ENCODE peak calls at places on chromosomes 11 and 22, in five cellular contexts. L, E, U, I and Q are unnamed samples.

GRCh38 chr22:26547426-26547825 is 35.2 kb upstream of the TFIP11 start:
- DNase-seq in L (no peak), E (no peak), U (no peak), I (peak; percentile 37), Q (no peak)

GRCh38 chr11:131688056-131688693 is 317.8 kb downstream of the NTM start:
- DNase-seq in L (peak; percentile 28), E (no peak), U (no peak), I (peak; percentile 73), Q (no peak)

GRCh38 chr11:65417221-65417701 is 5.3 kb upstream of the NEAT1 start:
- DNase-seq in L (no peak), E (peak; percentile 33), U (peak; percentile 73), I (peak; percentile 68), Q (no peak)

GRCh38 chr22:45246060-45246985 is 5.6 kb upstream of the KIAA0930 start:
- DNase-seq in L (peak; percentile 91), E (no peak), U (peak; percentile 78), I (no peak), Q (peak; percentile 93)

GRCh38 chr22:41910599-41911291 is 4.1 kb downstream of the SHISA8 start:
- DNase-seq in L (no peak), E (peak; percentile 42), U (no peak), I (peak; percentile 60), Q (no peak)

GRCh38 chr11:65542738-65543390 is 15.3 kb downstream of the LTBP3 start:
- DNase-seq in L (no peak), E (no peak), U (no peak), I (no peak), Q (no peak)

GRCh38 chr11:2699531-2700414 is at the start of gene KCNQ1OT1:
- DNase-seq in L (peak; percentile 97), E (peak; percentile 85), U (peak; percentile 94), I (peak; percentile 85), Q (peak; percentile 88)

GRCh38 chr11:130749216-130749615 is 167.1 kb downstream of the SNX19 start:
- DNase-seq in L (no peak), E (no peak), U (no peak), I (no peak), Q (no peak)

GRCh38 chr22:37229012-37229804 is 14.9 kb downstream of the RAC2 start:
- DNase-seq in L (peak; percentile 66), E (peak; percentile 47), U (peak; percentile 48), I (peak; percentile 59), Q (peak; percentile 78)

GRCh38 chr11:3836903-3837302 is 3.9 kb downstream of the RHOG start:
- DNase-seq in L (no peak), E (peak; percentile 50), U (peak; percentile 79), I (peak; percentile 66), Q (no peak)

GRCh38 chr11:84714316-84714780 is 912.8 kb downstream of the DLG2 start:
- DNase-seq in L (peak; percentile 59), E (peak; percentile 24), U (peak; percentile 61), I (peak; percentile 67), Q (peak; percentile 73)

GRCh38 chr11:76577199-76577920 is 93.2 kb downstream of the LRRC32 start:
- DNase-seq in L (peak; percentile 71), E (no peak), U (peak; percentile 86), I (no peak), Q (peak; percentile 97)

GRCh38 chr22:48947636-48948035 is 880.0 kb downstream of the BRD1 start:
- DNase-seq in L (no peak), E (no peak), U (no peak), I (no peak), Q (no peak)

GRCh38 chr22:38513063-38513462 is 7.0 kb upstream of the DDX17 start:
- DNase-seq in L (no peak), E (peak; percentile 48), U (no peak), I (peak; percentile 62), Q (no peak)

GRCh38 chr11:19832166-19832750 is 119.6 kb downstream of the NAV2 start:
- DNase-seq in L (no peak), E (no peak), U (no peak), I (no peak), Q (no peak)

GRCh38 chr11:114846040-114846791 is 167.9 kb downstream of the NXPE2 start:
- DNase-seq in L (peak; percentile 90), E (no peak), U (no peak), I (no peak), Q (no peak)

GRCh38 chr11:67119577-67120391 is 721 bp downstream of the KDM2A start:
- DNase-seq in L (no peak), E (peak; percentile 60), U (no peak), I (peak; percentile 55), Q (peak; percentile 40)

GRCh38 chr11:61133956-61134662 is 27.1 kb downstream of the VPS37C start:
- DNase-seq in L (no peak), E (no peak), U (peak; percentile 25), I (no peak), Q (no peak)

GRCh38 chr22:21759631-21760030 is 24.0 kb upstream of the YPEL1 start:
- DNase-seq in L (no peak), E (no peak), U (no peak), I (no peak), Q (no peak)

GRCh38 chr22:45200862-45201511 is 37.3 kb downstream of the NUP50 start:
- DNase-seq in L (peak; percentile 88), E (no peak), U (no peak), I (no peak), Q (peak; percentile 55)

GRCh38 chr22:41184679-41185078 is 20.4 kb upstream of the L3MBTL2 start:
- DNase-seq in L (no peak), E (no peak), U (no peak), I (no peak), Q (no peak)

GRCh38 chr22:49658902-49659280 is 168.8 kb downstream of the BRD1 start:
- DNase-seq in L (no peak), E (no peak), U (peak; percentile 26), I (no peak), Q (no peak)